ENCODE peak calls at places on chromosomes 16 and 17, in eight cellular contexts. One of them, this sample, is unnamed.
A peak's percentile ranks its signal among the peaks of the same experiment; 100 is the strongest.

GRCh38 chr16:78106659-78107058 is 7.2 kb downstream of the WWOX start:
- DNase-seq in prostate gland: no peak
- DNase-seq in astrocyte: no peak
- DNase-seq in neural progenitor cell: no peak
- DNase-seq in fibroblast of pulmonary artery: no peak
- DNase-seq in left lung: no peak
- DNase-seq in endodermal cell: no peak
- DNase-seq in cardiac fibroblast: no peak
- DNase-seq in this sample: no peak

GRCh38 chr16:12347365-12347764 is 370.8 kb downstream of the SNX29 start:
- DNase-seq in prostate gland: no peak
- DNase-seq in astrocyte: no peak
- DNase-seq in neural progenitor cell: no peak
- DNase-seq in fibroblast of pulmonary artery: no peak
- DNase-seq in left lung: no peak
- DNase-seq in endodermal cell: no peak
- DNase-seq in cardiac fibroblast: no peak
- DNase-seq in this sample: no peak

GRCh38 chr16:48499822-48500440 is 110.0 kb downstream of the N4BP1 start:
- DNase-seq in prostate gland: peak; percentile 66
- DNase-seq in astrocyte: peak; percentile 92
- DNase-seq in neural progenitor cell: no peak
- DNase-seq in fibroblast of pulmonary artery: peak; percentile 97
- DNase-seq in left lung: no peak
- DNase-seq in endodermal cell: no peak
- DNase-seq in cardiac fibroblast: peak; percentile 98
- DNase-seq in this sample: peak; percentile 63

GRCh38 chr17:17171186-17171585 is 34.9 kb downstream of the PLD6 start:
- DNase-seq in prostate gland: no peak
- DNase-seq in astrocyte: no peak
- DNase-seq in neural progenitor cell: no peak
- DNase-seq in fibroblast of pulmonary artery: no peak
- DNase-seq in left lung: peak; percentile 47
- DNase-seq in endodermal cell: no peak
- DNase-seq in cardiac fibroblast: no peak
- DNase-seq in this sample: no peak

GRCh38 chr16:87457724-87458423 is 35.0 kb downstream of the ZCCHC14 start:
- DNase-seq in prostate gland: no peak
- DNase-seq in astrocyte: peak; percentile 99
- DNase-seq in neural progenitor cell: no peak
- DNase-seq in fibroblast of pulmonary artery: peak; percentile 87
- DNase-seq in left lung: no peak
- DNase-seq in endodermal cell: peak; percentile 60
- DNase-seq in cardiac fibroblast: peak; percentile 90
- DNase-seq in this sample: peak; percentile 97

GRCh38 chr17:82600731-82601446 is 47.4 kb downstream of the WDR45B start:
- DNase-seq in prostate gland: no peak
- DNase-seq in astrocyte: no peak
- DNase-seq in neural progenitor cell: no peak
- DNase-seq in fibroblast of pulmonary artery: no peak
- DNase-seq in left lung: peak; percentile 76
- DNase-seq in endodermal cell: no peak
- DNase-seq in cardiac fibroblast: no peak
- DNase-seq in this sample: no peak

GRCh38 chr17:82344175-82344907 is 10.8 kb upstream of the SECTM1 start:
- DNase-seq in prostate gland: no peak
- DNase-seq in astrocyte: no peak
- DNase-seq in neural progenitor cell: no peak
- DNase-seq in fibroblast of pulmonary artery: no peak
- DNase-seq in left lung: peak; percentile 47
- DNase-seq in endodermal cell: no peak
- DNase-seq in cardiac fibroblast: no peak
- DNase-seq in this sample: no peak

GRCh38 chr16:58026705-58027340 is 1.3 kb downstream of the MMP15 start:
- DNase-seq in prostate gland: no peak
- DNase-seq in astrocyte: no peak
- DNase-seq in neural progenitor cell: peak; percentile 66
- DNase-seq in fibroblast of pulmonary artery: no peak
- DNase-seq in left lung: peak; percentile 83
- DNase-seq in endodermal cell: peak; percentile 77
- DNase-seq in cardiac fibroblast: no peak
- DNase-seq in this sample: no peak

GRCh38 chr17:54902017-54902416 is 1.4 kb downstream of the TOM1L1 start:
- DNase-seq in prostate gland: no peak
- DNase-seq in astrocyte: no peak
- DNase-seq in neural progenitor cell: no peak
- DNase-seq in fibroblast of pulmonary artery: no peak
- DNase-seq in left lung: no peak
- DNase-seq in endodermal cell: no peak
- DNase-seq in cardiac fibroblast: no peak
- DNase-seq in this sample: no peak

GRCh38 chr17:54899721-54900456 is 763 bp upstream of the TOM1L1 start:
- DNase-seq in prostate gland: no peak
- DNase-seq in astrocyte: no peak
- DNase-seq in neural progenitor cell: peak; percentile 58
- DNase-seq in fibroblast of pulmonary artery: no peak
- DNase-seq in left lung: no peak
- DNase-seq in endodermal cell: peak; percentile 80
- DNase-seq in cardiac fibroblast: no peak
- DNase-seq in this sample: peak; percentile 36

GRCh38 chr17:54901230-54901847 is 687 bp downstream of the TOM1L1 start:
- DNase-seq in prostate gland: no peak
- DNase-seq in astrocyte: peak; percentile 17
- DNase-seq in neural progenitor cell: no peak
- DNase-seq in fibroblast of pulmonary artery: peak; percentile 49
- DNase-seq in left lung: no peak
- DNase-seq in endodermal cell: no peak
- DNase-seq in cardiac fibroblast: peak; percentile 48
- DNase-seq in this sample: peak; percentile 76

GRCh38 chr17:54899201-54899600 is 1.5 kb upstream of the TOM1L1 start:
- DNase-seq in prostate gland: no peak
- DNase-seq in astrocyte: no peak
- DNase-seq in neural progenitor cell: no peak
- DNase-seq in fibroblast of pulmonary artery: no peak
- DNase-seq in left lung: no peak
- DNase-seq in endodermal cell: no peak
- DNase-seq in cardiac fibroblast: no peak
- DNase-seq in this sample: no peak

DNA sequence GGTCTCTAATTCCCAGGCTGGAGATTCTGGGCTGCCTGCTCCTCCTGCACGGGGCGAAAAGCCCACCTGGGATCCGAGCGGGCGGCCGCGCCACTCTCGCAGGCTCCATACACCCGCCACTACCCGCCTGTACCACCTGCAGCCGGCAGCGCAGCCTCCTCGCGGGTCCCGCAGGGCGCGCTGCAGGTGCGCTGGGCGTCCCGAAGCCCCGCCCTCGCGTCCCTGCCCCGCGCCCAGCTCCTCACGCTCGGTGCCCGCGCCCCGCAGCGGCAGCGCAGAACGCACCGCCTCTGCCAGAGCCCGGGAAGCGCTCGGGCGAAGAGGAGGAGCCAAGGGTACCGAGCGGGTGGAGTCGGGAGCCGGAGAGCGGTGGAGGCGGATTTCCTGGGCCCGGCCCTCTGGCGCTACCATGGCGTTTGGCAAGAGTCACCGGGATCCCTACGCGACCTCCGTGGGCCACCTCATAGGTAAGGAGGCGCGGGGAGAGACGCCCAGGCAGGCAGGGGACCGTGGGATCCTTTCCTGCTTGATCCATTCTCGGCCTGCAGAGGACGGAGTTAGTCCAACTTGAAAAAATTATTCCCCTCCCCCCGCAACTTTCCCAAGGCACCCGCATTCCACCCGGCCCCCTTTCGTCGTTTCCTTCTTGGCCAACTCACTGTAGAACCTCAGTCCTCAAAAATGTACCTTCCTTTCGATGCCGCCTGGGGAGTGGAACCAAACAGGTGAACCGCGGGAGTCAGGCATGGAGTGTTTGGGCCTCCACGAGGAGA is at the start of gene TOM1L1:
- DNase-seq in prostate gland: peak; percentile 75
- DNase-seq in astrocyte: peak; percentile 47
- DNase-seq in neural progenitor cell: peak; percentile 93
- DNase-seq in fibroblast of pulmonary artery: peak; percentile 55
- DNase-seq in left lung: peak; percentile 93
- DNase-seq in endodermal cell: peak; percentile 97
- DNase-seq in cardiac fibroblast: peak; percentile 63
- DNase-seq in this sample: peak; percentile 87
- TF ChIP-seq CTCF in prostate gland: peak; percentile 39
- TF ChIP-seq CTCF in astrocyte: no peak
- TF ChIP-seq CTCF in neural progenitor cell: peak; percentile 19
- TF ChIP-seq CTCF in fibroblast of pulmonary artery: peak; percentile 9
- TF ChIP-seq CTCF in left lung: no peak
- TF ChIP-seq CTCF in endodermal cell: peak; percentile 41
- TF ChIP-seq CTCF in cardiac fibroblast: no peak
- TF ChIP-seq CTCF in this sample: peak; percentile 12

GRCh38 chr16:25416002-25416401 is 158.4 kb upstream of the ZKSCAN2 start:
- DNase-seq in prostate gland: no peak
- DNase-seq in astrocyte: no peak
- DNase-seq in neural progenitor cell: no peak
- DNase-seq in fibroblast of pulmonary artery: no peak
- DNase-seq in left lung: no peak
- DNase-seq in endodermal cell: no peak
- DNase-seq in cardiac fibroblast: no peak
- DNase-seq in this sample: no peak

GRCh38 chr16:25413133-25413532 is 155.5 kb upstream of the ZKSCAN2 start:
- DNase-seq in prostate gland: no peak
- DNase-seq in astrocyte: no peak
- DNase-seq in neural progenitor cell: no peak
- DNase-seq in fibroblast of pulmonary artery: no peak
- DNase-seq in left lung: no peak
- DNase-seq in endodermal cell: no peak
- DNase-seq in cardiac fibroblast: no peak
- DNase-seq in this sample: no peak

GRCh38 chr16:25413962-25414361 is 156.3 kb upstream of the ZKSCAN2 start:
- DNase-seq in prostate gland: no peak
- DNase-seq in astrocyte: peak; percentile 6
- DNase-seq in neural progenitor cell: no peak
- DNase-seq in fibroblast of pulmonary artery: no peak
- DNase-seq in left lung: no peak
- DNase-seq in endodermal cell: no peak
- DNase-seq in cardiac fibroblast: no peak
- DNase-seq in this sample: peak; percentile 1

DNA sequence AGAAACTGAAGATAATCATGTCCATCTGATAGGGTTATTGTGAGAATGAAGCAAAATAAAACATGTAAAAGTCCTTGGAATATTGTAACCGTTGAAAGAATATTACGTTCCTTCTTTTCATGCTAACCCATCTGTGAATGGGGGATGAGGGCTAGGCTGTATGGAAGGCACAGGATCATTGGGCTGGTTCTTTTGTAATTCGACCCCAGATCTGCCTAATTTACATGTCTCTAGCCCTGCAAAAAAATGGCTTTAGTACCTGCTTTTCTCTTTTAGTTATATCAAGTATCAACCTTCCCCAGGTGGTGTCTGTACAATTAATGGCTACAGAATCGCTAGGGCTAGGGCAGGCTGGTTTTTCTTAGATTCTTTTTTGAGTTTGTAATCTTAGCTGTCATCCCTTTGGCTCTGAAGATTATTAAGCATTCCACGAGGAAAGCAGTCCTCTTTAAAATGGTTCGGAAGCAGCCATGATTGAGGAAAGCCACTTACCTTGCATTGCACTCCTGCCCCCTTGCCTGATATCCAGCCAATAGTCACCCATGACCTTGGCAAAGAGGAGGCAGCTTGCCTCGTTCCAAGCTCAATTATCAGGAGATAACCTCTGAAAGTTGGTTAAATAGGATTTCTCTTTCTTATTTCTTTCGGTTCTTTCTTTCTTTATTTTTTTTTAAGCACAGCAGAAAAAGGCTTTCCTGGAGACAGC is 153.9 kb upstream of the ZKSCAN2 start:
- DNase-seq in prostate gland: no peak
- DNase-seq in astrocyte: no peak
- DNase-seq in neural progenitor cell: peak; percentile 20
- DNase-seq in fibroblast of pulmonary artery: no peak
- DNase-seq in left lung: no peak
- DNase-seq in endodermal cell: no peak
- DNase-seq in cardiac fibroblast: no peak
- DNase-seq in this sample: no peak
- H3K4me3 ChIP-seq in prostate gland: no peak overlapping the region
- H3K4me3 ChIP-seq in astrocyte: no peak overlapping the region
- H3K4me3 ChIP-seq in neural progenitor cell: no peak overlapping the region
- H3K4me3 ChIP-seq in fibroblast of pulmonary artery: no peak overlapping the region
- H3K4me3 ChIP-seq in left lung: no peak overlapping the region
- H3K4me3 ChIP-seq in endodermal cell: no peak overlapping the region
- H3K4me3 ChIP-seq in cardiac fibroblast: no peak overlapping the region
- H3K4me3 ChIP-seq in this sample: no peak overlapping the region

GRCh38 chr16:85810097-85810741 is 10.7 kb downstream of the COX4I1 start:
- DNase-seq in prostate gland: no peak
- DNase-seq in astrocyte: no peak
- DNase-seq in neural progenitor cell: no peak
- DNase-seq in fibroblast of pulmonary artery: no peak
- DNase-seq in left lung: no peak
- DNase-seq in endodermal cell: no peak
- DNase-seq in cardiac fibroblast: no peak
- DNase-seq in this sample: no peak

GRCh38 chr16:85809645-85810044 is 10.2 kb downstream of the COX4I1 start:
- DNase-seq in prostate gland: no peak
- DNase-seq in astrocyte: no peak
- DNase-seq in neural progenitor cell: no peak
- DNase-seq in fibroblast of pulmonary artery: no peak
- DNase-seq in left lung: no peak
- DNase-seq in endodermal cell: no peak
- DNase-seq in cardiac fibroblast: no peak
- DNase-seq in this sample: no peak

GRCh38 chr16:85806539-85806938 is 7.0 kb downstream of the COX4I1 start:
- DNase-seq in prostate gland: no peak
- DNase-seq in astrocyte: no peak
- DNase-seq in neural progenitor cell: no peak
- DNase-seq in fibroblast of pulmonary artery: no peak
- DNase-seq in left lung: no peak
- DNase-seq in endodermal cell: no peak
- DNase-seq in cardiac fibroblast: no peak
- DNase-seq in this sample: no peak

GRCh38 chr16:85810742-85811115 is 11.2 kb downstream of the COX4I1 start:
- DNase-seq in prostate gland: no peak
- DNase-seq in astrocyte: no peak
- DNase-seq in neural progenitor cell: no peak
- DNase-seq in fibroblast of pulmonary artery: no peak
- DNase-seq in left lung: no peak
- DNase-seq in endodermal cell: no peak
- DNase-seq in cardiac fibroblast: no peak
- DNase-seq in this sample: no peak

DNA sequence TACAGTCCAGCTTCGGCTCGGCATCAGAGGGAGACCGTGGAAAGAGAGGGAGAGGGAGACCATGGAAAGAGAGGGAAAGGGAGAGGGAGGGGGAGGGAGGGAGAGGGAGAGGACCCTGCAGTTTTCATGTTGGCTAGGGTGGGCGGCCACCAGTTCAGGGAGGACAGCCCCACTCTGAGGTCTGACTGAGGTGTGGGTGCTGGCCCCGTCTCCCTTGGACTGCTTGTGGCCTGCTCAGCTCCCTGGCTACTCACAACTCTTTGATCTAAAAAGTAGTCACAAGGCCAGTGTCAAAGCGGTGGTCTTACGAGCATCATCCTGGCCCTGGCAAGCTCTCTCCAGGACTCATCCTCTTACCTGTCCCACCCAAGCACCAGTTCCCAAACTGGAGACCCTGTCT is 9.4 kb downstream of the COX4I1 start:
- DNase-seq in prostate gland: no peak
- DNase-seq in astrocyte: no peak
- DNase-seq in neural progenitor cell: no peak
- DNase-seq in fibroblast of pulmonary artery: no peak
- DNase-seq in left lung: no peak
- DNase-seq in endodermal cell: no peak
- DNase-seq in cardiac fibroblast: no peak
- DNase-seq in this sample: no peak
- TF ChIP-seq CTCF in prostate gland: no peak
- TF ChIP-seq CTCF in astrocyte: no peak
- TF ChIP-seq CTCF in neural progenitor cell: no peak
- TF ChIP-seq CTCF in fibroblast of pulmonary artery: no peak
- TF ChIP-seq CTCF in left lung: no peak
- TF ChIP-seq CTCF in endodermal cell: no peak
- TF ChIP-seq CTCF in cardiac fibroblast: no peak
- TF ChIP-seq CTCF in this sample: no peak

DNA sequence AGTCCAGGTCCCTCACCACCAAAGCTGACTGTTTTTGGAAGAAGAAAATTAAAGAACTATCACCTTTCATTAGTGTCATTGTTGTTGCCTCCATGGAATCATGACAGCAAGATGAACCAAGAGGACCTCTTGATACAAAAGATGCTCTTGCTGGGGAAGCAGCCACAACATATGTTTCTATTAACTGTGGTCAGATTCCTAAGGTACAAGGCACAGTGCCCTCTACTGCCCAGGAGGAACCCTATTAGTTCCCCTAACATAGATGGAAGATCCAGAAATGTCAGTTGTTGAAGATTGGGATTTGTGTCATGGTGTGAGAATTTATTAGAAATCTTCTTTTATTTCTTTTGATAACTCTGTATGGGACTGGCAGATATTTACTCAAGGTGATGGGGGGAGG is 188.2 kb upstream of the ANKFN1 start:
- DNase-seq in prostate gland: no peak
- DNase-seq in astrocyte: no peak
- DNase-seq in neural progenitor cell: no peak
- DNase-seq in fibroblast of pulmonary artery: no peak
- DNase-seq in left lung: no peak
- DNase-seq in endodermal cell: no peak
- DNase-seq in cardiac fibroblast: no peak
- DNase-seq in this sample: no peak
- H3K4me3 ChIP-seq in prostate gland: no peak overlapping the region
- H3K4me3 ChIP-seq in astrocyte: no peak overlapping the region
- H3K4me3 ChIP-seq in neural progenitor cell: no peak overlapping the region
- H3K4me3 ChIP-seq in fibroblast of pulmonary artery: no peak overlapping the region
- H3K4me3 ChIP-seq in left lung: no peak overlapping the region
- H3K4me3 ChIP-seq in endodermal cell: no peak overlapping the region
- H3K4me3 ChIP-seq in cardiac fibroblast: no peak overlapping the region
- H3K4me3 ChIP-seq in this sample: no peak overlapping the region